ENCODE peak calls at places on chromosome 4, in nine cellular contexts. One of them, this sample, is unnamed.

GRCh38 chr4:147772459-147772969 is 40.6 kb downstream of the ARHGAP10 start:
- DNase-seq in GM13976: no peak
- DNase-seq in RWPE2: no peak
- DNase-seq in heart left ventricle: no peak
- DNase-seq in lower lobe of right lung: no peak
- DNase-seq in adipocyte: peak
- DNase-seq in NCI-H524: no peak
- DNase-seq in T-helper 9 cell: no peak
- DNase-seq in SK-MEL-5: no peak
- DNase-seq in this sample: no peak

GRCh38 chr4:154807042-154807630 is 26.1 kb downstream of the RBM46 start:
- DNase-seq in GM13976: peak
- DNase-seq in RWPE2: no peak
- DNase-seq in heart left ventricle: no peak
- DNase-seq in lower lobe of right lung: no peak
- DNase-seq in adipocyte: peak
- DNase-seq in NCI-H524: no peak
- DNase-seq in T-helper 9 cell: no peak
- DNase-seq in SK-MEL-5: peak
- DNase-seq in this sample: no peak

GRCh38 chr4:16676247-16676646 is 222.2 kb downstream of the LDB2 start:
- DNase-seq in GM13976: no peak
- DNase-seq in RWPE2: no peak
- DNase-seq in heart left ventricle: peak
- DNase-seq in lower lobe of right lung: no peak
- DNase-seq in adipocyte: no peak
- DNase-seq in NCI-H524: no peak
- DNase-seq in T-helper 9 cell: no peak
- DNase-seq in SK-MEL-5: no peak
- DNase-seq in this sample: no peak

GRCh38 chr4:103934178-103934789 is 214.5 kb upstream of the TACR3 start:
- DNase-seq in GM13976: peak
- DNase-seq in RWPE2: no peak
- DNase-seq in heart left ventricle: no peak
- DNase-seq in lower lobe of right lung: no peak
- DNase-seq in adipocyte: peak
- DNase-seq in NCI-H524: no peak
- DNase-seq in T-helper 9 cell: no peak
- DNase-seq in SK-MEL-5: peak
- DNase-seq in this sample: no peak

GRCh38 chr4:138262058-138262838 is 20.1 kb upstream of the SLC7A11 start:
- DNase-seq in GM13976: no peak
- DNase-seq in RWPE2: no peak
- DNase-seq in heart left ventricle: no peak
- DNase-seq in lower lobe of right lung: no peak
- DNase-seq in adipocyte: no peak
- DNase-seq in NCI-H524: no peak
- DNase-seq in T-helper 9 cell: no peak
- DNase-seq in SK-MEL-5: peak
- DNase-seq in this sample: no peak

GRCh38 chr4:123843137-123843536 is 446.5 kb downstream of the SPRY1 start:
- DNase-seq in GM13976: no peak
- DNase-seq in RWPE2: no peak
- DNase-seq in heart left ventricle: no peak
- DNase-seq in lower lobe of right lung: no peak
- DNase-seq in adipocyte: no peak
- DNase-seq in NCI-H524: no peak
- DNase-seq in T-helper 9 cell: no peak
- DNase-seq in SK-MEL-5: no peak
- DNase-seq in this sample: no peak

GRCh38 chr4:141713185-141713584 is 76.8 kb downstream of the IL15 start:
- DNase-seq in GM13976: no peak
- DNase-seq in RWPE2: no peak
- DNase-seq in heart left ventricle: no peak
- DNase-seq in lower lobe of right lung: no peak
- DNase-seq in adipocyte: no peak
- DNase-seq in NCI-H524: no peak
- DNase-seq in T-helper 9 cell: no peak
- DNase-seq in SK-MEL-5: no peak
- DNase-seq in this sample: no peak

GRCh38 chr4:86977621-86978184 is 42.9 kb downstream of the AFF1 start:
- DNase-seq in GM13976: peak
- DNase-seq in RWPE2: peak
- DNase-seq in heart left ventricle: no peak
- DNase-seq in lower lobe of right lung: no peak
- DNase-seq in adipocyte: peak
- DNase-seq in NCI-H524: no peak
- DNase-seq in T-helper 9 cell: no peak
- DNase-seq in SK-MEL-5: no peak
- DNase-seq in this sample: no peak

GRCh38 chr4:9409793-9410192 is 34.4 kb upstream of the DEFB131A start:
- DNase-seq in GM13976: no peak
- DNase-seq in RWPE2: no peak
- DNase-seq in heart left ventricle: no peak
- DNase-seq in lower lobe of right lung: no peak
- DNase-seq in adipocyte: no peak
- DNase-seq in NCI-H524: no peak
- DNase-seq in T-helper 9 cell: no peak
- DNase-seq in SK-MEL-5: no peak
- DNase-seq in this sample: no peak

GRCh38 chr4:15182600-15183222 is 180.4 kb downstream of the CPEB2 start:
- DNase-seq in GM13976: no peak
- DNase-seq in RWPE2: no peak
- DNase-seq in heart left ventricle: no peak
- DNase-seq in lower lobe of right lung: no peak
- DNase-seq in adipocyte: no peak
- DNase-seq in NCI-H524: no peak
- DNase-seq in T-helper 9 cell: no peak
- DNase-seq in SK-MEL-5: no peak
- DNase-seq in this sample: no peak

GRCh38 chr4:153467154-153467896 is 1.2 kb downstream of the TMEM131L start:
- DNase-seq in GM13976: peak
- DNase-seq in RWPE2: no peak
- DNase-seq in heart left ventricle: peak
- DNase-seq in lower lobe of right lung: peak
- DNase-seq in adipocyte: peak
- DNase-seq in NCI-H524: peak
- DNase-seq in T-helper 9 cell: peak
- DNase-seq in SK-MEL-5: no peak
- DNase-seq in this sample: peak

GRCh38 chr4:87038837-87039715 is 104.3 kb downstream of the AFF1 start:
- DNase-seq in GM13976: no peak
- DNase-seq in RWPE2: peak
- DNase-seq in heart left ventricle: peak
- DNase-seq in lower lobe of right lung: peak
- DNase-seq in adipocyte: peak
- DNase-seq in NCI-H524: peak
- DNase-seq in T-helper 9 cell: no peak
- DNase-seq in SK-MEL-5: peak
- DNase-seq in this sample: no peak

GRCh38 chr4:77172336-77172735 is 15.3 kb downstream of the CCNG2 start:
- DNase-seq in GM13976: no peak
- DNase-seq in RWPE2: no peak
- DNase-seq in heart left ventricle: no peak
- DNase-seq in lower lobe of right lung: no peak
- DNase-seq in adipocyte: peak
- DNase-seq in NCI-H524: no peak
- DNase-seq in T-helper 9 cell: no peak
- DNase-seq in SK-MEL-5: no peak
- DNase-seq in this sample: no peak

GRCh38 chr4:2954358-2955185 is 8.6 kb downstream of the NOP14 start:
- DNase-seq in GM13976: peak
- DNase-seq in RWPE2: no peak
- DNase-seq in heart left ventricle: no peak
- DNase-seq in lower lobe of right lung: no peak
- DNase-seq in adipocyte: no peak
- DNase-seq in NCI-H524: no peak
- DNase-seq in T-helper 9 cell: peak
- DNase-seq in SK-MEL-5: no peak
- DNase-seq in this sample: no peak

GRCh38 chr4:184536070-184536880 is 61.9 kb upstream of the IRF2 start:
- DNase-seq in GM13976: no peak
- DNase-seq in RWPE2: no peak
- DNase-seq in heart left ventricle: no peak
- DNase-seq in lower lobe of right lung: no peak
- DNase-seq in adipocyte: peak
- DNase-seq in NCI-H524: no peak
- DNase-seq in T-helper 9 cell: no peak
- DNase-seq in SK-MEL-5: peak
- DNase-seq in this sample: no peak

GRCh38 chr4:54090804-54091623 is 8.9 kb upstream of the GSX2 start:
- DNase-seq in GM13976: peak
- DNase-seq in RWPE2: no peak
- DNase-seq in heart left ventricle: peak
- DNase-seq in lower lobe of right lung: peak
- DNase-seq in adipocyte: peak
- DNase-seq in NCI-H524: no peak
- DNase-seq in T-helper 9 cell: no peak
- DNase-seq in SK-MEL-5: no peak
- DNase-seq in this sample: no peak

GRCh38 chr4:145799225-145799624 is 119.3 kb downstream of the C4orf51 start:
- DNase-seq in GM13976: no peak
- DNase-seq in RWPE2: no peak
- DNase-seq in heart left ventricle: no peak
- DNase-seq in lower lobe of right lung: no peak
- DNase-seq in adipocyte: no peak
- DNase-seq in NCI-H524: no peak
- DNase-seq in T-helper 9 cell: no peak
- DNase-seq in SK-MEL-5: no peak
- DNase-seq in this sample: no peak

This sample was measured in CD8-positive, alpha-beta memory T cell.